ENCODE peak calls at places on chromosomes 11 and 22, in five cellular contexts. Z is activated CD8-positive, alpha-beta memory T cell treated with anti-CD3 and anti-CD28 coated beads for 4 hours; R is iPS DF 6.9; F is heart left ventricle; I is HTR-8/SVneo. J is an unnamed sample.
A peak's percentile ranks its signal among the peaks of the same experiment; 100 is the strongest.

GRCh38 chr11:77249427-77249826 is 52.1 kb downstream of the GDPD4 start:
- DNase-seq in Z (no peak), R (no peak), F (no peak), I (no peak), J (peak; percentile 43)

GRCh38 chr11:24344222-24344621 is 152.6 kb upstream of the LUZP2 start:
- DNase-seq in Z (no peak), R (no peak), F (no peak), I (no peak), J (no peak)

GRCh38 chr22:50186789-50187523 is 1.2 kb downstream of the TRABD start:
- DNase-seq in Z (no peak), R (no peak), F (no peak), I (no peak), J (peak; percentile 70)

GRCh38 chr11:69671734-69672465 is 3.3 kb downstream of the LTO1 start:
- DNase-seq in Z (no peak), R (no peak), F (no peak), I (no peak), J (no peak)

GRCh38 chr11:73331138-73331916 is 23.3 kb downstream of the ARHGEF17 start:
- DNase-seq in Z (no peak), R (no peak), F (peak; percentile 59), I (peak; percentile 78), J (no peak)

GRCh38 chr11:91272089-91272488 is 952.5 kb upstream of the FAT3 start:
- DNase-seq in Z (no peak), R (no peak), F (no peak), I (no peak), J (no peak)

GRCh38 chr11:8268530-8269461 is 5.1 kb upstream of the LMO1 start:
- DNase-seq in Z (no peak), R (no peak), F (no peak), I (no peak), J (peak; percentile 48)

GRCh38 chr22:39453765-39454378 is 2.9 kb upstream of the MGAT3 start:
- DNase-seq in Z (no peak), R (no peak), F (no peak), I (no peak), J (no peak)

GRCh38 chr11:2758751-2759150 is 59.0 kb upstream of the KCNQ1OT1 start:
- DNase-seq in Z (no peak), R (no peak), F (no peak), I (no peak), J (no peak)

GRCh38 chr22:29134448-29134847 is 61.6 kb downstream of the KREMEN1 start:
- DNase-seq in Z (no peak), R (no peak), F (no peak), I (no peak), J (no peak)

GRCh38 chr11:30878400-30878799 is 292.2 kb upstream of the MPPED2 start:
- DNase-seq in Z (no peak), R (no peak), F (no peak), I (no peak), J (no peak)

GRCh38 chr11:78657441-78657840 is 82.8 kb upstream of the NARS2 start:
- DNase-seq in Z (no peak), R (no peak), F (no peak), I (no peak), J (no peak)

GRCh38 chr11:11640152-11640551 is 18.3 kb upstream of the GALNT18 start:
- DNase-seq in Z (no peak), R (no peak), F (no peak), I (no peak), J (no peak)

GRCh38 chr11:74332272-74332671 is 20.8 kb upstream of the P4HA3 start:
- DNase-seq in Z (no peak), R (no peak), F (no peak), I (no peak), J (no peak)

GRCh38 chr22:31790240-31790639 is 36.4 kb downstream of the DEPDC5 start:
- DNase-seq in Z (no peak), R (no peak), F (no peak), I (no peak), J (no peak)

GRCh38 chr11:67040147-67040546 is 16.5 kb upstream of the RHOD start:
- DNase-seq in Z (no peak), R (no peak), F (no peak), I (no peak), J (no peak)

GRCh38 chr11:15208570-15209222 is 94.0 kb downstream of the INSC start:
- DNase-seq in Z (peak; percentile 43), R (peak; percentile 58), F (peak; percentile 67), I (peak; percentile 58), J (peak; percentile 80)

J was measured in GM23248.